ENCODE peak calls at places on chromosomes 5 and 9, in seven cellular contexts. X is CD4-positive, CD25-positive, alpha-beta regulatory T cell; S is A549; N is Peyer's patch; W is tibial nerve; O is aorta; M is lung. V is an unnamed sample.

GRCh38 chr5:55855509-55855908 is 4.4 kb downstream of the IL31RA start:
- DNase-seq in X (peak; percentile 33), S (no peak), N (no peak), W (no peak), O (no peak), M (no peak), V (no peak)

GRCh38 chr5:151581841-151582583 is 9.1 kb downstream of the FAT2 start:
- DNase-seq in X (no peak), S (no peak), N (no peak), W (no peak), O (no peak), M (no peak), V (no peak)

GRCh38 chr5:142686210-142686734 is 382 bp upstream of the FGF1 start:
- DNase-seq in X (no peak), S (no peak), N (no peak), W (no peak), O (peak; percentile 77), M (no peak), V (no peak)

GRCh38 chr5:162607879-162608278 is 540.3 kb downstream of the GABRG2 start:
- DNase-seq in X (no peak), S (no peak), N (no peak), W (no peak), O (no peak), M (no peak), V (no peak)

GRCh38 chr5:13985736-13986418 is 41.4 kb upstream of the DNAH5 start:
- DNase-seq in X (no peak), S (peak; percentile 62), N (peak; percentile 18), W (no peak), O (no peak), M (peak; percentile 57), V (no peak)

GRCh38 chr5:127839496-127840197 is 136.5 kb downstream of the CCDC192 start:
- DNase-seq in X (no peak), S (no peak), N (no peak), W (no peak), O (no peak), M (no peak), V (no peak)

GRCh38 chr5:116420540-116420939 is 154.1 kb downstream of the SEMA6A start:
- DNase-seq in X (no peak), S (no peak), N (no peak), W (no peak), O (no peak), M (no peak), V (no peak)

GRCh38 chr5:41883940-41884339 is 13.7 kb upstream of the OXCT1 start:
- DNase-seq in X (no peak), S (no peak), N (no peak), W (no peak), O (no peak), M (no peak), V (no peak)

GRCh38 chr9:127637322-127637847 is 25.3 kb downstream of the STXBP1 start:
- DNase-seq in X (no peak), S (no peak), N (no peak), W (peak; percentile 25), O (no peak), M (no peak), V (peak; percentile 54)

GRCh38 chr9:77021289-77021927 is 2.0 kb downstream of the FOXB2 start:
- DNase-seq in X (no peak), S (no peak), N (no peak), W (no peak), O (no peak), M (no peak), V (no peak)

GRCh38 chr5:6527749-6528455 is 79.2 kb downstream of the UBE2QL1 start:
- DNase-seq in X (no peak), S (no peak), N (no peak), W (no peak), O (no peak), M (no peak), V (no peak)

GRCh38 chr9:27749838-27750237 is 176.6 kb upstream of the C9orf72 start:
- DNase-seq in X (no peak), S (no peak), N (no peak), W (no peak), O (no peak), M (no peak), V (no peak)

GRCh38 chr5:179795863-179796833 is 2.4 kb downstream of the LTC4S start:
- DNase-seq in X (peak; percentile 77), S (no peak), N (peak; percentile 73), W (peak; percentile 55), O (peak; percentile 94), M (peak; percentile 78), V (peak; percentile 94)

GRCh38 chr9:76893395-76893932 is 12.4 kb downstream of the PRUNE2 start:
- DNase-seq in X (no peak), S (no peak), N (no peak), W (no peak), O (peak; percentile 81), M (no peak), V (no peak)

GRCh38 chr9:133238851-133239532 is 29.9 kb upstream of the OBP2B start:
- DNase-seq in X (peak; percentile 67), S (peak; percentile 96), N (peak; percentile 44), W (peak; percentile 38), O (peak; percentile 85), M (peak; percentile 80), V (peak; percentile 89)

GRCh38 chr5:16626696-16627264 is 10.0 kb upstream of the RETREG1 start:
- DNase-seq in X (peak; percentile 77), S (no peak), N (no peak), W (no peak), O (no peak), M (no peak), V (no peak)

GRCh38 chr9:104900871-104901270 is 27.1 kb downstream of the ABCA1 start:
- DNase-seq in X (no peak), S (no peak), N (no peak), W (no peak), O (no peak), M (no peak), V (no peak)

GRCh38 chr5:14213813-14214585 is 70.9 kb downstream of the TRIO start:
- DNase-seq in X (no peak), S (no peak), N (no peak), W (no peak), O (no peak), M (no peak), V (peak; percentile 37)

GRCh38 chr5:6705088-6705487 is 8.1 kb upstream of the TENT4A start:
- DNase-seq in X (no peak), S (no peak), N (no peak), W (no peak), O (no peak), M (peak; percentile 24), V (no peak)

GRCh38 chr5:14676320-14676719 is 11.8 kb downstream of the OTULIN start:
- DNase-seq in X (no peak), S (no peak), N (no peak), W (no peak), O (no peak), M (no peak), V (no peak)

GRCh38 chr9:127835930-127836586 is 18.4 kb downstream of the ENG start:
- DNase-seq in X (no peak), S (no peak), N (no peak), W (no peak), O (peak; percentile 92), M (no peak), V (peak; percentile 42)

GRCh38 chr9:112144807-112145206 is 30.3 kb downstream of the SUSD1 start:
- DNase-seq in X (no peak), S (no peak), N (no peak), W (no peak), O (no peak), M (no peak), V (no peak)
- H3K9me3 ChIP-seq in X (no peaks in the 10 kb centered on the region), S (no peaks in the 10 kb centered on the region), N (no peaks in the 10 kb centered on the region), W (no peaks in the 10 kb centered on the region), O (no peaks in the 10 kb centered on the region), M (peaks cover 2% of the 10 kb centered on the region), V (no peaks in the 10 kb centered on the region)

DNA sequence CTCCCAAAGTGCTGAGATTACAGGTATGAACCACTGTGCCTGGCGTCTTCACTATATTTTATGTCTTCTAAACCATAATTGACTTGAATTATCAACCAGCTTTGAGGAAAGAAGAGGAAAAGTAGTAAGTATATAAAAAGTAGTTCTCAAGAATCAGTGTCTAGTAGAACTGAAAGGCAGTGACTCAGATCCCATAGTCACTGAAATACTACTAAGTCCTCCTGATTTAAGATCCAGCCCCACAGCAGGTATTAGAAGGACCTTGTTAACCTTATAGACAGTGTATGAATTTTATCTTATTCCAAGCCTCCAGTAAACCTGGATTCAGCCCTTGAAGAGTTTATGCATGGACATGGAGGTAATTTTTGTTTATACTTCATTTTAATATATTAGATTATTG is 31.5 kb downstream of the LNPEP start:
- DNase-seq in X (no peak), S (no peak), N (no peak), W (no peak), O (no peak), M (no peak), V (no peak)
- H3K4me1 ChIP-seq in X (peaks cover 80% of the 10 kb centered on the region), S (peaks cover 20% of the 10 kb centered on the region), N (peaks cover 33% of the 10 kb centered on the region), W (peaks cover 19% of the 10 kb centered on the region), O (no peaks in the 10 kb centered on the region), M (peaks cover 3% of the 10 kb centered on the region), V (peaks cover 17% of the 10 kb centered on the region)

DNA sequence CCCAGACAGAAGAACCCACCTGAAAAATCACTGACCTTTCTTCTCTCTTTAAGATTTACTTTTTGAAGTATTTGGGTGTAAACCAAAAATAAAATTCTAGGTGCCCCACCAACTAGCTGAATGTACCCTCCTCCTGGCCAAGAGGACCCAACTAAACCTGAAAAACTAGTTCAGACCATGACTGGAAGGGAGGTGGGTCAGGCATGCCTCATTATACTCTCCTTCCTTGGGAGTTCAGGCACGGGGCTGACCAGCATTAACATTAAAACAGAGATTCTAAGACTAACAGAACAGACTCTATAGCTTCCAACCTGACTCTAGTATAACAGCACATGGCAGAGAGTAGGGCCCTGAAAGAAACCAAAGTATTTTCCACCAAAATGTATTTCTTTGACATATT is 61.4 kb downstream of the CERT1 start:
- DNase-seq in X (no peak), S (no peak), N (no peak), W (no peak), O (no peak), M (no peak), V (no peak)
- H3K9me3 ChIP-seq in X (peaks cover 11% of the 10 kb centered on the region), S (peaks cover 19% of the 10 kb centered on the region), N (no peaks in the 10 kb centered on the region), W (no peaks in the 10 kb centered on the region), O (peaks cover 1% of the 10 kb centered on the region), M (no peaks in the 10 kb centered on the region), V (no peaks in the 10 kb centered on the region)

GRCh38 chr9:86354048-86354881 is at the start of gene TUT7:
- DNase-seq in X (peak; percentile 96), S (peak; percentile 89), N (peak; percentile 90), W (peak; percentile 92), O (peak; percentile 99), M (peak; percentile 96), V (peak; percentile 97)

GRCh38 chr9:86353591-86354047 is 591 bp downstream of the TUT7 start:
- DNase-seq in X (peak; percentile 53), S (peak; percentile 33), N (no peak), W (no peak), O (no peak), M (peak; percentile 36), V (peak; percentile 58)

GRCh38 chr9:86352440-86353106 is 1.6 kb downstream of the TUT7 start:
- DNase-seq in X (peak; percentile 66), S (no peak), N (no peak), W (no peak), O (no peak), M (no peak), V (no peak)

GRCh38 chr9:86350006-86350755 is 4.0 kb downstream of the TUT7 start:
- DNase-seq in X (no peak), S (no peak), N (peak; percentile 22), W (no peak), O (no peak), M (no peak), V (no peak)

DNA sequence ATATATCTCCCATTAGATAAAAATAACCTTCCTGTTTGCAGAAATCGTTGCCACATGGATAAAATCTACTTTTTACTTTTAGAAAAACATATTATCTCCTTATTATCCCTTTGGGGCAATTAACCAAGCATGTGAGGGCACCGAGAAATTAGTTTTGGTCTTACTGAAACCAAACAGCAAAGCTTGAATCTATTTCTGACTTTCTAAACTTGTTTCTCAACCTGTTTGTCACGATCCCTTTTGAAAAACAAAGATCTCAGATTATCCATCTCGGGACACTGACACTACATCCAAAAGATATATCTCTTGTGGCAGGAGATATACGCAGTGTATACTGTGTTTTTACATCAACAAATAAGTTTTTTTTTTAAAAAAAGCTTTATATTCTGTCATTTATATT is 2.3 kb downstream of the TUT7 start:
- DNase-seq in X (no peak), S (no peak), N (no peak), W (no peak), O (no peak), M (no peak), V (no peak)
- H3K4me1 ChIP-seq in X (peaks cover 65% of the 10 kb centered on the region), S (peaks cover 44% of the 10 kb centered on the region), N (peaks cover 35% of the 10 kb centered on the region), W (peaks cover 41% of the 10 kb centered on the region), O (peaks cover 5% of the 10 kb centered on the region), M (peaks cover 4% of the 10 kb centered on the region), V (peaks cover 20% of the 10 kb centered on the region)

V was measured in hepatocyte.